ENCODE peak calls at places on chromosome X, in nine cellular contexts. O is heart right ventricle, Y is BJ, A is hepatocyte, F is GM12864, B is heart left ventricle, H is foreskin fibroblast, I is fibroblast of pulmonary artery, V is K562. U is an unnamed sample.

GRCh38 chrX:24423960-24424359 is 41.1 kb upstream of the PDK3 start:
- DNase-seq in O (no peak), Y (no peak), A (peak), F (no peak), B (no peak), H (no peak), I (no peak), V (no peak), U (no peak)

GRCh38 chrX:3651272-3651671 is 62.2 kb downstream of the PRKX start:
- DNase-seq in O (no peak), Y (no peak), A (peak), F (no peak), B (no peak), H (peak), I (peak), V (no peak), U (no peak)

GRCh38 chrX:120456973-120457372 is 12.1 kb downstream of the LAMP2 start:
- DNase-seq in O (no peak), Y (no peak), A (no peak), F (no peak), B (no peak), H (peak), I (no peak), V (no peak), U (no peak)

GRCh38 chrX:103081051-103081450 is 11.9 kb downstream of the NXF3 start:
- DNase-seq in O (no peak), Y (no peak), A (no peak), F (no peak), B (no peak), H (no peak), I (no peak), V (no peak), U (no peak)

GRCh38 chrX:23332888-23333821 is 1.5 kb upstream of the PTCHD1 start:
- DNase-seq in O (no peak), Y (no peak), A (peak), F (no peak), B (no peak), H (no peak), I (no peak), V (no peak), U (no peak)

GRCh38 chrX:7147978-7148824 is at the start of gene PUDP:
- DNase-seq in O (peak), Y (no peak), A (peak), F (no peak), B (peak), H (peak), I (peak), V (peak), U (no peak)

GRCh38 chrX:47644557-47645091 is 5.7 kb downstream of the ELK1 start:
- DNase-seq in O (no peak), Y (no peak), A (peak), F (no peak), B (no peak), H (no peak), I (peak), V (no peak), U (no peak)

GRCh38 chrX:114582698-114583395 is 1.0 kb upstream of the HTR2C start:
- DNase-seq in O (no peak), Y (no peak), A (no peak), F (no peak), B (no peak), H (no peak), I (no peak), V (no peak), U (no peak)

GRCh38 chrX:112819813-112820212 is 20.8 kb downstream of the AMOT start:
- DNase-seq in O (no peak), Y (no peak), A (no peak), F (no peak), B (no peak), H (no peak), I (no peak), V (no peak), U (no peak)

GRCh38 chrX:118551426-118551825 is 55.8 kb downstream of the DOCK11 start:
- DNase-seq in O (no peak), Y (no peak), A (no peak), F (no peak), B (no peak), H (no peak), I (no peak), V (no peak), U (no peak)

GRCh38 chrX:119206203-119206602 is 29.9 kb upstream of the PGRMC1 start:
- DNase-seq in O (no peak), Y (no peak), A (peak), F (no peak), B (no peak), H (no peak), I (no peak), V (no peak), U (no peak)

GRCh38 chrX:9928083-9928482 is 39.1 kb upstream of the CLDN34 start:
- DNase-seq in O (no peak), Y (no peak), A (no peak), F (no peak), B (no peak), H (no peak), I (no peak), V (no peak), U (no peak)

GRCh38 chrX:19640693-19641374 is 125.5 kb upstream of the MAP3K15 start:
- DNase-seq in O (no peak), Y (no peak), A (no peak), F (no peak), B (no peak), H (no peak), I (no peak), V (no peak), U (no peak)

GRCh38 chrX:153209347-153209746 is 30.3 kb downstream of the MAGEA1 start:
- DNase-seq in O (no peak), Y (no peak), A (no peak), F (no peak), B (no peak), H (no peak), I (no peak), V (no peak), U (peak)

GRCh38 chrX:130216312-130216711 is 44.5 kb downstream of the RAB33A start:
- DNase-seq in O (no peak), Y (no peak), A (no peak), F (no peak), B (no peak), H (no peak), I (peak), V (no peak), U (no peak)

GRCh38 chrX:133685806-133686205 is 270.5 kb upstream of the GPC4 start:
- DNase-seq in O (peak), Y (no peak), A (no peak), F (no peak), B (no peak), H (no peak), I (no peak), V (no peak), U (no peak)

GRCh38 chrX:94058728-94059382 is 384.8 kb downstream of the FAM133A start:
- DNase-seq in O (no peak), Y (no peak), A (peak), F (no peak), B (no peak), H (no peak), I (peak), V (peak), U (peak)

GRCh38 chrX:25196221-25196620 is 180.5 kb upstream of the ARX start:
- DNase-seq in O (no peak), Y (no peak), A (no peak), F (no peak), B (no peak), H (no peak), I (no peak), V (no peak), U (no peak)

GRCh38 chrX:134716620-134717012 is 58.3 kb upstream of the PLAC1 start:
- DNase-seq in O (no peak), Y (no peak), A (no peak), F (no peak), B (no peak), H (no peak), I (no peak), V (no peak), U (no peak)

GRCh38 chrX:24506082-24506481 is 41.0 kb downstream of the PDK3 start:
- DNase-seq in O (no peak), Y (no peak), A (peak), F (no peak), B (no peak), H (peak), I (peak), V (no peak), U (no peak)

GRCh38 chrX:41333744-41333993 is 293 bp upstream of the DDX3X start:
- DNase-seq in O (no peak), Y (no peak), A (peak), F (peak), B (no peak), H (peak), I (peak), V (no peak), U (peak)
- H3K4me3 ChIP-seq in O (peak), Y (peak), A (peak), F (peak), B (peak), H (peak), I (peak), V (peak), U (peak)

DNA sequence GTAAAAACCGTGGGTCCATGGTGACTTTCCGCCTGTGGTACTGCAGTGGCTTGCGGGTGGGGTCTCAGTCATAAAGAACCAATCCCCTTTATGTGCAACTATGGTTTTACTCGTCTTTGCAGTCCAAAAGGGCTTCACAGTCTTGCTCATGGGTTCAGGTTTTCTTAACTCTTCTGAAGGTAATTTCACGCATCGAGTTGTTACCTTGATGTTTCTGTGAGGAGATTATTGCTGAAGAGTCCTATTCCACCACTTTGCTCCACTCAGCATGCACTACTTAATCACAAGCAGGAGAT is 41.5 kb downstream of the F8 start:
- DNase-seq in O (no peak), Y (no peak), A (no peak), F (no peak), B (no peak), H (no peak), I (no peak), V (no peak), U (no peak)
- H3K4me3 ChIP-seq in O (peak), Y (no peak), A (no peak), F (no peak), B (peak), H (peak), I (no peak), V (no peak), U (no peak)

GRCh38 chrX:150436200-150436599 is 73.1 kb downstream of the MAMLD1 start:
- DNase-seq in O (no peak), Y (no peak), A (no peak), F (no peak), B (no peak), H (no peak), I (no peak), V (no peak), U (no peak)

DNA sequence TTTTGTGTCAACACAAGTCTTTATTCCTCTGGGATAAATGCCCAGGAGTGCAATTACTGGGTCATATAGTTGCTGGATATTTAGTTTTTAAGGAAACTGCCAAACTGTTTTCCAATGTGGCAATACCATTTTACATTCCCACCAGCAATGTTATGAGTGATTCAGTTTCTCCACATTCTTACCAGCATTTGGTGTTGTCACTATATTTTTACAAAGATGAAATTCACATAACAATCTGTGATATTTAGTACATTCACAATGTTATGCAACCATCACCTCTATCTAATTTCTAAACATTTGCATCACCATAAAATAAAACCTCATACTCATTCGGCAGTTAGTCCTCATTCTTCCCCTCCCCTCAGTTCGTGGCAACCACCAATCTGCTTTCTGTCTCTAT is 75.0 kb downstream of the MAMLD1 start:
- DNase-seq in O (no peak), Y (no peak), A (no peak), F (no peak), B (no peak), H (no peak), I (peak), V (no peak), U (no peak)
- H3K4me3 ChIP-seq in O (no peak), Y (no peak), A (no peak), F (no peak), B (no peak), H (no peak), I (no peak), V (no peak), U (no peak)

DNA sequence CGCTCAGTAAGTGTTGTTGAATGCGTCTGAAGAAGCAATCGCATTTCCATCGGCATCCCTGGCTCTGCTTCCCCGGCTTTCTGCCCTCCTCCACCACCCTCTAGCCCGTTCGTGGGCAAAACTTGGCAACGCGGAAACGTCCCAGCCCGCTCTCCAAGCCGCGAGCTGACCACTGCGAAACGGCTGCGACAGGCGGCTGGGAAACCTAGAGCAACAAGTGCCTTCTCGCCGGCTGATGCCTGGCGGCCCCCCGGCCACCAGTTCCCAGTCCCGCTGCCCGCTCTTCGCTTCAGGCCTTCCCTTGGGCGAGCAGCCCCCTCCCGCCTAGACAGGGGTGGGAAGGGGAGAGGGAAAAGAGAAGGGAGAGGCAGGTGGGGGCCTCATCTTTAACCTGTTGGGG is 837 bp downstream of the CITED1 start:
- DNase-seq in O (no peak), Y (no peak), A (no peak), F (no peak), B (no peak), H (no peak), I (no peak), V (no peak), U (no peak)
- H3K4me3 ChIP-seq in O (peak), Y (no peak), A (no peak), F (no peak), B (peak), H (no peak), I (peak), V (no peak), U (no peak)

GRCh38 chrX:107054978-107055377 is 55.0 kb upstream of the MORC4 start:
- DNase-seq in O (no peak), Y (no peak), A (no peak), F (no peak), B (no peak), H (no peak), I (no peak), V (no peak), U (no peak)
- H3K4me3 ChIP-seq in O (no peak), Y (no peak), A (no peak), F (no peak), B (no peak), H (no peak), I (no peak), V (no peak), U (no peak)

GRCh38 chrX:40088803-40089540 is 8.8 kb downstream of the BCOR start:
- DNase-seq in O (no peak), Y (no peak), A (no peak), F (no peak), B (no peak), H (no peak), I (no peak), V (no peak), U (no peak)
- H3K4me3 ChIP-seq in O (no peak), Y (no peak), A (no peak), F (no peak), B (no peak), H (no peak), I (no peak), V (no peak), U (no peak)

U was measured in LNCaP clone FGC.